ENCODE peak calls at places on chromosome 16, in five cellular contexts. T is H54, Q is GM23338, N is GM19239, E is NCI-H774. P is an unnamed sample.

GRCh38 chr16:68728558-68728957 is 8.5 kb upstream of the CDH1 start:
- DNase-seq in E (no peak), N (no peak), T (no peak), Q (no peak), P (no peak)

GRCh38 chr16:79328327-79329162 is 272.0 kb downstream of the MAF start:
- DNase-seq in Q (peak; percentile 69), E (no peak), T (no peak), N (no peak), P (no peak)

GRCh38 chr16:78894872-78895271 is 705.7 kb downstream of the MAF start:
- DNase-seq in E (no peak), T (no peak), Q (no peak), N (no peak), P (no peak)

GRCh38 chr16:85259115-85259830 is 147.0 kb upstream of the CIBAR2 start:
- DNase-seq in E (no peak), T (no peak), Q (no peak), N (no peak), P (no peak)

GRCh38 chr16:55856950-55857349 is 18.2 kb downstream of the CES5A start:
- DNase-seq in Q (no peak), E (no peak), T (no peak), N (no peak), P (no peak)

GRCh38 chr16:5615868-5616642 is 518.5 kb upstream of the EEF2KMT start:
- DNase-seq in T (peak; percentile 70), E (peak; percentile 42), Q (peak; percentile 88), N (peak; percentile 53), P (peak; percentile 89)

GRCh38 chr16:28524544-28525179 is 14.1 kb downstream of the NUPR1 start:
- DNase-seq in E (no peak), Q (no peak), N (no peak), T (no peak), P (no peak)

GRCh38 chr16:72399811-72400210 is 227.9 kb upstream of the PMFBP1 start:
- DNase-seq in T (no peak), N (no peak), E (no peak), Q (no peak), P (no peak)

GRCh38 chr16:67481561-67482259 is 753 bp upstream of the ATP6V0D1 start:
- DNase-seq in E (no peak), Q (peak; percentile 41), T (no peak), N (no peak), P (peak; percentile 73)

GRCh38 chr16:66692341-66692740 is 4.2 kb downstream of the CMTM4 start:
- DNase-seq in T (no peak), N (no peak), E (no peak), Q (no peak), P (no peak)

GRCh38 chr16:1134776-1135458 is 18.0 kb upstream of the CACNA1H start:
- DNase-seq in N (no peak), T (no peak), Q (no peak), E (no peak), P (no peak)

GRCh38 chr16:89357055-89357454 is 133.3 kb downstream of the ANKRD11 start:
- DNase-seq in N (no peak), E (no peak), Q (peak; percentile 65), T (no peak), P (no peak)

GRCh38 chr16:4316732-4317461 is 1.0 kb downstream of the GLIS2 start:
- DNase-seq in T (peak; percentile 94), Q (no peak), N (no peak), E (peak; percentile 60), P (peak; percentile 62)

GRCh38 chr16:29978564-29979270 is 5.0 kb downstream of the TAOK2 start:
- DNase-seq in E (no peak), Q (no peak), T (no peak), N (no peak), P (no peak)